ENCODE peak calls at places on chromosomes 16 and 17, in five cellular contexts. One of them, this sample, is unnamed.

GRCh38 chr17:75020331-75021110 is 8.1 kb downstream of the MRPL58 start:
- DNase-seq in HepG2: no peak
- DNase-seq in H1: no peak
- DNase-seq in GM12878: no peak
- DNase-seq in K562: no peak
- DNase-seq in this sample: no peak

GRCh38 chr17:38434178-38434665 is 6.0 kb downstream of the ARHGAP23 start:
- DNase-seq in GM12878: no peak
- DNase-seq in HepG2: no peak
- DNase-seq in H1: no peak
- DNase-seq in K562: no peak
- DNase-seq in this sample: no peak

GRCh38 chr16:13883881-13884280 is 36.1 kb upstream of the ERCC4 start:
- DNase-seq in K562: no peak
- DNase-seq in HepG2: no peak
- DNase-seq in H1: no peak
- DNase-seq in GM12878: no peak
- DNase-seq in this sample: no peak

GRCh38 chr17:80720624-80721577 is 176.3 kb downstream of the RPTOR start:
- DNase-seq in H1: no peak
- DNase-seq in HepG2: no peak
- DNase-seq in GM12878: no peak
- DNase-seq in K562: no peak
- DNase-seq in this sample: no peak

GRCh38 chr17:6066183-6066948 is 3.8 kb upstream of the WSCD1 start:
- DNase-seq in HepG2: no peak
- DNase-seq in K562: peak; percentile 17
- DNase-seq in GM12878: no peak
- DNase-seq in H1: no peak
- DNase-seq in this sample: no peak

GRCh38 chr17:19004601-19005441 is at the start of gene FAM83G:
- DNase-seq in H1: peak; percentile 85
- DNase-seq in K562: peak; percentile 86
- DNase-seq in GM12878: peak; percentile 19
- DNase-seq in HepG2: peak; percentile 69
- DNase-seq in this sample: peak; percentile 85

GRCh38 chr17:44587339-44587738 is 30.1 kb downstream of the FZD2 start:
- DNase-seq in H1: no peak
- DNase-seq in HepG2: peak; percentile 43
- DNase-seq in GM12878: no peak
- DNase-seq in K562: peak; percentile 66
- DNase-seq in this sample: no peak

GRCh38 chr17:72440961-72441360 is 320.1 kb downstream of the SOX9 start:
- DNase-seq in GM12878: no peak
- DNase-seq in K562: no peak
- DNase-seq in HepG2: no peak
- DNase-seq in H1: no peak
- DNase-seq in this sample: no peak

GRCh38 chr17:2237521-2237921 is 66.1 kb downstream of the SMG6 start:
- DNase-seq in K562: no peak
- DNase-seq in HepG2: no peak
- DNase-seq in GM12878: no peak
- DNase-seq in H1: no peak
- DNase-seq in this sample: no peak

GRCh38 chr17:82765357-82765756 is 13.5 kb downstream of the TBCD start:
- DNase-seq in H1: no peak
- DNase-seq in K562: no peak
- DNase-seq in GM12878: no peak
- DNase-seq in HepG2: no peak
- DNase-seq in this sample: no peak

GRCh38 chr16:21301168-21301894 is 23.2 kb upstream of the CRYM start:
- DNase-seq in HepG2: peak; percentile 88
- DNase-seq in K562: peak; percentile 87
- DNase-seq in GM12878: peak; percentile 66
- DNase-seq in H1: peak; percentile 82
- DNase-seq in this sample: peak; percentile 81

GRCh38 chr17:9132944-9133610 is 111.8 kb downstream of the NTN1 start:
- DNase-seq in H1: no peak
- DNase-seq in HepG2: no peak
- DNase-seq in K562: no peak
- DNase-seq in GM12878: no peak
- DNase-seq in this sample: no peak

GRCh38 chr16:87724490-87725291 is 41.1 kb downstream of the KLHDC4 start:
- DNase-seq in H1: no peak
- DNase-seq in HepG2: no peak
- DNase-seq in K562: no peak
- DNase-seq in GM12878: peak; percentile 25
- DNase-seq in this sample: no peak

GRCh38 chr16:6493555-6493954 is 839.1 kb upstream of the RBFOX1 start:
- DNase-seq in K562: no peak
- DNase-seq in H1: no peak
- DNase-seq in GM12878: no peak
- DNase-seq in HepG2: no peak
- DNase-seq in this sample: no peak

GRCh38 chr16:6482861-6483530 is 849.6 kb upstream of the RBFOX1 start:
- DNase-seq in HepG2: no peak
- DNase-seq in K562: no peak
- DNase-seq in H1: peak; percentile 50
- DNase-seq in GM12878: no peak
- DNase-seq in this sample: peak; percentile 11

GRCh38 chr16:29994613-29995329 is 646 bp downstream of the HIRIP3 start:
- DNase-seq in HepG2: no peak
- DNase-seq in H1: peak; percentile 90
- DNase-seq in GM12878: no peak
- DNase-seq in K562: peak; percentile 80
- DNase-seq in this sample: no peak

DNA sequence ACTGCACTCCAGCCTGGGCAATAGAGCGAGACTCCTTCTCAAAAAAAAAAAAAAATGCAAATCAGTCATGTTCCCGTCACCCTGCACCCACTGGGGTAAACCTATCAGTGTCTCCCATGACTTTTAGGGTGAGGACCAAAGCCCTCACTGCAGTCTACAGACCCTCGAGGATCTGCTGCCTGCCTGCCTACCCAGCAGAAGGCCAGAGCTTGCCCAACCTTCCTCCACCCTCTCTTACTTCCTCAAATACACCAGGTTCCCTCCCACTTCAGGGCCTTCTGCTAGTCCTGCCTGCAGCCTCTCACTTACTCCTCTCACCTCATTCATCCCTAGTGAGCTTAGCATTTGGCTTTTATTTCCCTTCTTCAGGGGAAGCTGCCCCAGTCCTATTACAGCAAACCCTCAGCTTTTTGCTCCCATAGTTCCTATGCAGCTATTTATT is 17.7 kb upstream of the TOB1 start:
- DNase-seq in H1: no peak
- DNase-seq in GM12878: no peak
- DNase-seq in K562: peak; percentile 43
- DNase-seq in HepG2: no peak
- DNase-seq in this sample: no peak
- H3K4me2 ChIP-seq in H1: no peak overlapping the region
- H3K4me2 ChIP-seq in GM12878: no peak overlapping the region
- H3K4me2 ChIP-seq in K562: peak overlapping the region; percentile 68
- H3K4me2 ChIP-seq in HepG2: peak overlapping the region; percentile 82
- H3K4me2 ChIP-seq in this sample: no peak overlapping the region

DNA sequence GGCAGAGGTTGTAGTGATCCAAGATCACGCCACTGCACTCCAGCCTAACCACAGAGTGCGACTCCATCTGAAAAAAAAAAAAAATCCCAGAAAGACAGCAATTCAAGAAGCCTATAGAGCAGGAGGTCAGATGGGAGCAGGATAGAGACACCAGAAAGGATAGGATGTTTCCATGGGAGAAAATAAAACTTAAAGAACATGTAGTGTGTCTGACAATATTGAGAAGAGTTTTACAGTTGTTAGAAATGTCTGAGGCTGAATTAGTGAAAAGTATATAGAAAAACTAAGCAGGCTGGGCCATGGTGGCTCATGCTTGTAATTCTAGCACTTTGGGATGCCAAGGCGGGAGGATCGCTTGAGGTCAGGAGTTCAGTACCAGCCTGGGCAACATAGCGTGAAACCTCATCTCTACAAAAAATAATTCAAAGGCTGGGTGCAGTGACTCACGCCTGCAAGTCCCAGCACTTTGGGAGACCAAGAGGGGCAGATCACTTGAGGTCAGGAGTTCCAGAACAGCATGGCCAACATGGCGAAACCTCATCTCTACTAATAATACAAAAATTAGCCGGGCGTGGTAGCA is 15.3 kb upstream of the TRIM37 start:
- DNase-seq in K562: no peak
- DNase-seq in GM12878: no peak
- DNase-seq in H1: no peak
- DNase-seq in HepG2: no peak
- DNase-seq in this sample: no peak
- TF ChIP-seq CREB1 in K562: no peak
- TF ChIP-seq CREB1 in GM12878: no peak
- TF ChIP-seq CREB1 in H1: no peak
- TF ChIP-seq CREB1 in HepG2: no peak
- TF ChIP-seq CREB1 in this sample: no peak

GRCh38 chr17:47853616-47854015 is 2.7 kb upstream of the SP6 start:
- DNase-seq in HepG2: no peak
- DNase-seq in K562: no peak
- DNase-seq in H1: no peak
- DNase-seq in GM12878: no peak
- DNase-seq in this sample: peak; percentile 16
- H3K27me3 ChIP-seq in HepG2: peaks cover 16% of the 10 kb centered on the region
- H3K27me3 ChIP-seq in K562: peaks cover 2% of the 10 kb centered on the region
- H3K27me3 ChIP-seq in H1: peaks cover 71% of the 10 kb centered on the region
- H3K27me3 ChIP-seq in GM12878: peaks cover 50% of the 10 kb centered on the region
- H3K27me3 ChIP-seq in this sample: peaks cover 85% of the 10 kb centered on the region

GRCh38 chr16:89620406-89620841 is 7.0 kb downstream of the DPEP1 start:
- DNase-seq in GM12878: no peak
- DNase-seq in K562: no peak
- DNase-seq in HepG2: no peak
- DNase-seq in H1: no peak
- DNase-seq in this sample: no peak

GRCh38 chr16:89621136-89621697 is 7.8 kb downstream of the DPEP1 start:
- DNase-seq in K562: no peak
- DNase-seq in H1: no peak
- DNase-seq in HepG2: no peak
- DNase-seq in GM12878: no peak
- DNase-seq in this sample: no peak

GRCh38 chr16:89624775-89625761 is 11.6 kb downstream of the DPEP1 start:
- DNase-seq in GM12878: no peak
- DNase-seq in K562: no peak
- DNase-seq in HepG2: peak; percentile 73
- DNase-seq in H1: no peak
- DNase-seq in this sample: no peak

GRCh38 chr16:89621698-89622409 is 8.4 kb downstream of the DPEP1 start:
- DNase-seq in HepG2: peak; percentile 68
- DNase-seq in H1: no peak
- DNase-seq in GM12878: no peak
- DNase-seq in K562: no peak
- DNase-seq in this sample: no peak

GRCh38 chr16:89623511-89624232 is 10.2 kb downstream of the DPEP1 start:
- DNase-seq in K562: no peak
- DNase-seq in GM12878: no peak
- DNase-seq in HepG2: peak; percentile 40
- DNase-seq in H1: no peak
- DNase-seq in this sample: no peak
- H3K4me2 ChIP-seq in K562: no peak overlapping the region
- H3K4me2 ChIP-seq in GM12878: no peak overlapping the region
- H3K4me2 ChIP-seq in HepG2: peak overlapping the region; percentile 29
- H3K4me2 ChIP-seq in H1: peak overlapping the region; percentile 15
- H3K4me2 ChIP-seq in this sample: no peak overlapping the region

DNA sequence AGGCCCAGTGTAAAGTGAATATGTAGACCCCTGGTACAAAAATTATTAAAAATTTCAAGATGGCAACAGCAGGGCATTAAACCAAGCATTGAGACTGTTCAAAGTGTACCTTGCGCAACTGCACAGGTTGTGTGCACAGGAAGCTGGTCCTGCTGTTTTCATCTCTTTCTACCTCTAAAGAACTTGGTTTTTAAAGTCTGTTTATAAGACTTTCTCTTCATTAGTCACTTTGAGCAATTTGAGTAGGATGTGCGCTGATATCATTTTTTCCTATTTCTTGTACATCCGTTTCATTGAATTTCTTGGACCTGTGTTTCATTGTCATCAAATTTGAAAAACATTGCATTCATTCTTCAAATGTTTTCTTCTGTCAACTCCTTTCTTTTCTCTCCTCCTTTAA is 16.8 kb upstream of the PMP22 start:
- DNase-seq in H1: no peak
- DNase-seq in GM12878: no peak
- DNase-seq in K562: no peak
- DNase-seq in HepG2: no peak
- DNase-seq in this sample: no peak
- TF ChIP-seq CREB1 in H1: no peak
- TF ChIP-seq CREB1 in GM12878: no peak
- TF ChIP-seq CREB1 in K562: no peak
- TF ChIP-seq CREB1 in HepG2: no peak
- TF ChIP-seq CREB1 in this sample: no peak

GRCh38 chr16:85570213-85570734 is 42.8 kb upstream of the GSE1 start:
- DNase-seq in H1: no peak
- DNase-seq in HepG2: no peak
- DNase-seq in GM12878: no peak
- DNase-seq in K562: peak; percentile 54
- DNase-seq in this sample: no peak

GRCh38 chr16:85570735-85571562 is 42.2 kb upstream of the GSE1 start:
- DNase-seq in GM12878: peak; percentile 77
- DNase-seq in K562: peak; percentile 98
- DNase-seq in H1: no peak
- DNase-seq in HepG2: no peak
- DNase-seq in this sample: no peak

GRCh38 chr16:85571813-85572619 is 41.1 kb upstream of the GSE1 start:
- DNase-seq in H1: no peak
- DNase-seq in HepG2: no peak
- DNase-seq in GM12878: no peak
- DNase-seq in K562: no peak
- DNase-seq in this sample: no peak

GRCh38 chr16:85573045-85573695 is 40.0 kb upstream of the GSE1 start:
- DNase-seq in HepG2: no peak
- DNase-seq in GM12878: no peak
- DNase-seq in K562: peak; percentile 51
- DNase-seq in H1: no peak
- DNase-seq in this sample: no peak

GRCh38 chr16:85571563-85571812 is 41.6 kb upstream of the GSE1 start:
- DNase-seq in K562: peak; percentile 70
- DNase-seq in HepG2: no peak
- DNase-seq in H1: no peak
- DNase-seq in GM12878: no peak
- DNase-seq in this sample: no peak
- H3K27me3 ChIP-seq in K562: no peaks in the 10 kb centered on the region
- H3K27me3 ChIP-seq in HepG2: no peaks in the 10 kb centered on the region
- H3K27me3 ChIP-seq in H1: peaks cover 2% of the 10 kb centered on the region
- H3K27me3 ChIP-seq in GM12878: no peaks in the 10 kb centered on the region
- H3K27me3 ChIP-seq in this sample: no peaks in the 10 kb centered on the region